ENCODE peak calls at places on chromosomes 2 and 18, in four cellular contexts. J, M, A and K are unnamed samples.

GRCh38 chr2:69525261-69525660 is 88.0 kb upstream of the NFU1 start:
- DNase-seq in J (no peak), M (no peak), A (no peak), K (no peak)

GRCh38 chr2:66301073-66301766 is 133.7 kb upstream of the MEIS1 start:
- DNase-seq in J (peak), M (peak), A (no peak), K (peak)

GRCh38 chr18:79405781-79406575 is 10.2 kb downstream of the NFATC1 start:
- DNase-seq in J (peak), M (no peak), A (no peak), K (peak)

GRCh38 chr2:6831229-6831628 is 34.5 kb downstream of the CMPK2 start:
- DNase-seq in J (no peak), M (no peak), A (no peak), K (no peak)

GRCh38 chr18:22169011-22169888 is at the start of gene GATA6:
- DNase-seq in J (peak), M (peak), A (peak), K (peak)

GRCh38 chr2:220277445-220277960 is 650.1 kb downstream of the SLC4A3 start:
- DNase-seq in J (peak), M (peak), A (no peak), K (no peak)

GRCh38 chr18:63241739-63242138 is 77.8 kb downstream of the BCL2 start:
- DNase-seq in J (no peak), M (no peak), A (no peak), K (no peak)

GRCh38 chr2:31238906-31239841 is 5.2 kb downstream of the EHD3 start:
- DNase-seq in J (no peak), M (no peak), A (no peak), K (no peak)